ENCODE peak calls at places on chromosomes 11 and 22, in five cellular contexts. B is mesenchymal stem cell, M is kidney, D is neural progenitor cell, Q is SK-N-SH. E is an unnamed sample.
A peak's percentile ranks its signal among the peaks of the same experiment; 100 is the strongest.

GRCh38 chr11:65357856-65358356 is 3.4 kb downstream of the TIGD3 start:
- DNase-seq in B (peak; percentile 33), M (peak; percentile 46), D (no peak), Q (no peak), E (no peak)

GRCh38 chr11:92770981-92771380 is 198.5 kb upstream of the MTNR1B start:
- DNase-seq in B (no peak), M (no peak), D (no peak), Q (no peak), E (no peak)

GRCh38 chr11:11608783-11609232 is 13.0 kb downstream of the GALNT18 start:
- DNase-seq in B (peak; percentile 33), M (no peak), D (no peak), Q (peak; percentile 28), E (peak; percentile 17)

GRCh38 chr11:75470681-75471080 is 37.7 kb upstream of the KLHL35 start:
- DNase-seq in B (no peak), M (peak; percentile 5), D (no peak), Q (no peak), E (no peak)

GRCh38 chr22:42614312-42615091 is at the start of gene POLDIP3:
- DNase-seq in B (peak; percentile 98), M (peak; percentile 100), D (peak; percentile 99), Q (peak; percentile 88), E (peak; percentile 99)

GRCh38 chr11:129408865-129409444 is 33.3 kb downstream of the BARX2 start:
- DNase-seq in B (no peak), M (no peak), D (no peak), Q (no peak), E (no peak)

GRCh38 chr11:86099727-86100320 is 30.9 kb upstream of the PICALM start:
- DNase-seq in B (no peak), M (no peak), D (no peak), Q (peak; percentile 40), E (no peak)

GRCh38 chr11:36073411-36074203 is 129.7 kb downstream of the LDLRAD3 start:
- DNase-seq in B (peak; percentile 83), M (peak; percentile 80), D (peak; percentile 45), Q (peak; percentile 69), E (peak; percentile 76)

GRCh38 chr11:118144869-118145268 is 7.8 kb downstream of the SCN4B start:
- DNase-seq in B (no peak), M (no peak), D (no peak), Q (no peak), E (no peak)

GRCh38 chr11:67117667-67118058 is 1.4 kb upstream of the KDM2A start:
- DNase-seq in B (no peak), M (peak; percentile 82), D (peak; percentile 62), Q (no peak), E (no peak)

GRCh38 chr22:35191412-35191811 is 65.9 kb upstream of the HMGXB4 start:
- DNase-seq in B (peak; percentile 17), M (no peak), D (no peak), Q (no peak), E (peak; percentile 1)

GRCh38 chr22:42522546-42522945 is 3.0 kb upstream of the RRP7A start:
- DNase-seq in B (no peak), M (peak; percentile 46), D (no peak), Q (no peak), E (no peak)

GRCh38 chr22:36334838-36335603 is 52.7 kb downstream of the MYH9 start:
- DNase-seq in B (peak; percentile 82), M (no peak), D (peak; percentile 78), Q (no peak), E (peak; percentile 71)

GRCh38 chr11:65973439-65974110 is 12.0 kb downstream of the SART1 start:
- DNase-seq in B (no peak), M (no peak), D (no peak), Q (no peak), E (no peak)

GRCh38 chr11:118055966-118056365 is 20.9 kb upstream of the TMPRSS4 start:
- DNase-seq in B (no peak), M (no peak), D (no peak), Q (no peak), E (no peak)

GRCh38 chr11:537622-538430 is 499 bp downstream of the LRRC56 start:
- DNase-seq in B (no peak), M (peak; percentile 70), D (no peak), Q (no peak), E (no peak)

GRCh38 chr11:75492181-75492820 is 33.4 kb downstream of the GDPD5 start:
- DNase-seq in B (no peak), M (no peak), D (no peak), Q (no peak), E (no peak)

GRCh38 chr11:26231252-26231661 is 100.7 kb upstream of the ANO3 start:
- DNase-seq in B (peak; percentile 29), M (no peak), D (no peak), Q (no peak), E (peak; percentile 57)

GRCh38 chr22:19109198-19110063 is 12.8 kb downstream of the DGCR2 start:
- DNase-seq in B (peak; percentile 74), M (no peak), D (no peak), Q (no peak), E (peak; percentile 82)

GRCh38 chr11:78022397-78023396 is at the start of gene KCTD14:
- DNase-seq in B (no peak), M (peak; percentile 85), D (peak; percentile 67), Q (peak; percentile 14), E (no peak)

GRCh38 chr11:58318532-58318931 is 40.3 kb downstream of the OR5B17 start:
- DNase-seq in B (no peak), M (no peak), D (no peak), Q (no peak), E (no peak)

GRCh38 chr11:77147668-77148321 is 19.7 kb downstream of the MYO7A start:
- DNase-seq in B (no peak), M (peak; percentile 68), D (peak; percentile 89), Q (no peak), E (no peak)

GRCh38 chr11:83140691-83141455 is 16.1 kb upstream of the PCF11 start:
- DNase-seq in B (no peak), M (no peak), D (no peak), Q (no peak), E (no peak)

GRCh38 chr11:17548444-17548843 is 1.4 kb downstream of the OTOG start:
- DNase-seq in B (no peak), M (no peak), D (peak; percentile 63), Q (no peak), E (no peak)

GRCh38 chr11:99739464-99740089 is 718.8 kb downstream of the CNTN5 start:
- DNase-seq in B (peak; percentile 51), M (no peak), D (peak; percentile 59), Q (peak; percentile 51), E (peak; percentile 57)

GRCh38 chr11:132685174-132685611 is 847.1 kb downstream of the OPCML start:
- DNase-seq in B (peak; percentile 92), M (no peak), D (no peak), Q (no peak), E (peak; percentile 52)

GRCh38 chr22:39808087-39808486 is 85.5 kb downstream of the ENTHD1 start:
- DNase-seq in B (no peak), M (no peak), D (peak; percentile 58), Q (peak; percentile 4), E (peak; percentile 2)

GRCh38 chr11:126147268-126148111 is 64.0 kb downstream of the RPUSD4 start:
- DNase-seq in B (peak; percentile 19), M (no peak), D (peak; percentile 55), Q (no peak), E (no peak)

GRCh38 chr11:126148317-126148716 is 63.1 kb downstream of the RPUSD4 start:
- DNase-seq in B (no peak), M (no peak), D (no peak), Q (no peak), E (no peak)

GRCh38 chr11:126146454-126147192 is 64.8 kb downstream of the RPUSD4 start:
- DNase-seq in B (no peak), M (no peak), D (peak; percentile 96), Q (no peak), E (no peak)

GRCh38 chr11:126149759-126150236 is 61.7 kb downstream of the RPUSD4 start:
- DNase-seq in B (no peak), M (no peak), D (no peak), Q (no peak), E (no peak)

GRCh38 chr11:126145954-126146353 is 65.5 kb downstream of the RPUSD4 start:
- DNase-seq in B (no peak), M (no peak), D (no peak), Q (no peak), E (no peak)
- H3K9ac ChIP-seq in B (no peak overlapping the region), M (no peak overlapping the region), D (no peak overlapping the region), Q (no peak overlapping the region), E (no peak overlapping the region)

GRCh38 chr22:43892183-43892894 is 526 bp upstream of the PNPLA5 start:
- DNase-seq in B (no peak), M (peak; percentile 2), D (no peak), Q (no peak), E (no peak)
- H3K4me3 ChIP-seq in B (no peak overlapping the region), M (no peak overlapping the region), D (peak overlapping the region; percentile 46), Q (no peak overlapping the region), E (no peak overlapping the region)

GRCh38 chr22:48157676-48158075 is 1395.2 kb downstream of the TBC1D22A start:
- DNase-seq in B (no peak), M (no peak), D (no peak), Q (no peak), E (no peak)
- H3K9me3 ChIP-seq in B (no peaks in the 10 kb centered on the region), M (no peaks in the 10 kb centered on the region), D (no peaks in the 10 kb centered on the region), Q (no peaks in the 10 kb centered on the region), E (no peaks in the 10 kb centered on the region)

DNA sequence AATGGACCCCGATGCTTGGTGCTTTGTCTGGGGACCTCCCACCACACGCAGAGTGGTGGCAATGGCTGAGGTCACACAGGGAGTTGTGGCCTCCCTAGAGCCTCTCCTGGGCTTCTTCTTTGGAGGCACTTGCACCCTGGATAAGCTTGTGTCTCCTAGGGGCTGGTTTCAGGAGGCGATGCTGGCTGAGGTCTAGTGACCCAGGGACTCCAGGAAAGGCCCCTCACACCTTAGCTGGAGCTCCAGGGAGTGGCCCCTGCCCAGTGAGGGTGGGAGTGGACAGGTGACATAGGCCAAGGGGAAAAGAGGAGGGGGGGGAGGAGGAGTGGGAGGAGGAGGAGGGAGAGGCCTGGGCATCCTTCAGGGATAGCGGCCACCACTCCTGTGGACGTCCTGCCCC is 810 bp downstream of the IGLL1 start:
- DNase-seq in B (no peak), M (no peak), D (no peak), Q (no peak), E (no peak)
- H3K9ac ChIP-seq in B (no peak overlapping the region), M (no peak overlapping the region), D (no peak overlapping the region), Q (no peak overlapping the region), E (no peak overlapping the region)

DNA sequence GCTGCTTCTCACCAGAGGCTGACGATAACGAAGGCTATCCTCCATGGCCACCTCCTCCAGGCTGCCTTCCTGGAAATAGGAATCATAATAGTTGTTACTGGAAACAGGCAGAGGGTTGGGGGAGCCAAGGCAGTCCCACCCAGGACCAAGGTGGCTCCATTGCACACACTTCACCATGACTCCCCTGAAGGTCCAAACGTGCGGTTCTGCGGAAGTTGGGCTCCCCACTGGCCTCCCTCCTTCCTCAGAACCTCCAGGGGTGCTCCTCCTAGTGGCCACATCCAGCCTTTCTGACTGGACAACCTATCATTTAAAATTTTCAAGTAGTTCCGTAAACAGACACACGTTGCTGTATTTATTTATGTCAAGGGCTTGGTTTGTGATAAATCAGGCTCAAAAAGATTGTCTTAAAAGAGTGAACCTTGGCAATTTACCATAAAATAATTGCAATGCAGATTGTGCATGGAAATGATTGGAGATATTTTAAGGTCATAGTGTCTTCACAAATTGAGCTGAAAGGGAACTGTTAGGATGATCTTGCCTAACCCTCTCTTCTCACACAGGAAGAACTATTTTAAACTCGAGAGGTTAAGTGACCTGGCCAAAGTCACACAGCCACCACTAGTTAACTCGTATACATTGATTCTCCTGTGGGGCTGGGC is 1.4 kb upstream of the TCN2 start:
- DNase-seq in B (peak; percentile 49), M (no peak), D (peak; percentile 47), Q (peak; percentile 77), E (peak; percentile 65)
- H3K4me3 ChIP-seq in B (peak overlapping the region; percentile 70), M (peak overlapping the region; percentile 74), D (peak overlapping the region; percentile 37), Q (no peak overlapping the region), E (peak overlapping the region; percentile 74)